ENCODE peak calls at places on chromosomes 2 and 18, in nine cellular contexts. M is neuronal stem cell; V is A549; I is mucosa of descending colon; W is upper lobe of right lung; U is CD8-positive, alpha-beta T cell; G is lung; L is bronchial epithelial cell; T is AG04449. R is an unnamed sample.
A peak's percentile ranks its signal among the peaks of the same experiment; 100 is the strongest.

GRCh38 chr2:170813611-170814550 is 2.8 kb upstream of the GAD1 start:
- DNase-seq in V (peak; percentile 22), W (no peak), M (peak; percentile 80), I (no peak), T (no peak), G (no peak), L (peak; percentile 28), U (no peak), R (peak; percentile 18)

GRCh38 chr2:122669627-122670026 is 914.2 kb downstream of the TSN start:
- DNase-seq in G (no peak), M (no peak), L (no peak), I (no peak), V (no peak), T (no peak), U (no peak), W (no peak), R (no peak)

GRCh38 chr2:47907097-47907781 is 941 bp upstream of the FBXO11 start:
- DNase-seq in V (peak; percentile 25), L (peak; percentile 29), T (no peak), G (no peak), M (no peak), U (no peak), I (no peak), W (no peak), R (no peak)

GRCh38 chr2:221999702-222000101 is 299.1 kb downstream of the PAX3 start:
- DNase-seq in U (no peak), V (no peak), W (no peak), M (no peak), I (no peak), L (peak; percentile 10), T (peak; percentile 9), G (no peak), R (peak; percentile 32)

GRCh38 chr2:207725815-207726578 is 14.6 kb downstream of the CCNYL1 start:
- DNase-seq in T (no peak), W (no peak), L (peak; percentile 38), U (no peak), M (no peak), V (peak; percentile 31), I (no peak), G (peak; percentile 61), R (no peak)

GRCh38 chr18:8084160-8084559 is 517.0 kb downstream of the PTPRM start:
- DNase-seq in W (no peak), G (no peak), M (peak; percentile 58), I (no peak), T (no peak), U (no peak), L (peak; percentile 48), V (peak; percentile 38), R (peak; percentile 20)

GRCh38 chr2:201130524-201131186 is 14.7 kb downstream of the CFLAR start:
- DNase-seq in V (peak; percentile 52), W (no peak), L (peak; percentile 99), G (no peak), T (no peak), U (no peak), I (no peak), M (no peak), R (peak; percentile 61)

GRCh38 chr18:49904871-49905555 is 91.7 kb upstream of the ACAA2 start:
- DNase-seq in L (peak; percentile 63), G (no peak), T (no peak), W (no peak), M (no peak), V (no peak), U (no peak), I (no peak), R (no peak)

GRCh38 chr2:116749994-116750393 is 1064.5 kb upstream of the DDX18 start:
- DNase-seq in T (no peak), L (no peak), W (no peak), I (no peak), M (no peak), U (no peak), V (no peak), G (no peak), R (no peak)

GRCh38 chr2:231526341-231527090 is 3.7 kb downstream of the NMUR1 start:
- DNase-seq in V (no peak), T (no peak), W (peak; percentile 55), U (no peak), L (no peak), G (no peak), I (no peak), M (no peak), R (no peak)

GRCh38 chr2:159124441-159124911 is 156.0 kb downstream of the TANC1 start:
- DNase-seq in L (peak; percentile 92), M (no peak), I (no peak), T (no peak), W (no peak), U (no peak), G (no peak), V (peak; percentile 63), R (peak; percentile 81)

GRCh38 chr2:217379807-217380206 is 519.9 kb upstream of the TNP1 start:
- DNase-seq in I (no peak), V (no peak), M (no peak), U (no peak), T (no peak), G (no peak), W (no peak), L (no peak), R (no peak)

GRCh38 chr2:42931147-42931817 is 138.9 kb upstream of the HAAO start:
- DNase-seq in U (no peak), I (no peak), V (peak; percentile 27), L (no peak), M (no peak), G (no peak), T (no peak), W (peak; percentile 29), R (no peak)

GRCh38 chr18:2651981-2652380 is 3.5 kb upstream of the SMCHD1 start:
- DNase-seq in L (peak; percentile 65), G (no peak), M (no peak), U (no peak), W (no peak), V (no peak), T (no peak), I (no peak), R (no peak)

GRCh38 chr2:237700583-237701032 is 73.2 kb downstream of the LRRFIP1 start:
- DNase-seq in G (no peak), T (no peak), I (peak; percentile 72), M (no peak), W (peak; percentile 67), U (peak; percentile 40), L (peak; percentile 60), V (no peak), R (peak; percentile 90)

GRCh38 chr2:37263839-37264238 is 32.4 kb downstream of the NDUFAF7 start:
- DNase-seq in G (no peak), L (no peak), M (no peak), T (no peak), U (no peak), I (no peak), V (no peak), W (no peak), R (no peak)

GRCh38 chr2:239464166-239465016 is 63.6 kb upstream of the HDAC4 start:
- DNase-seq in L (no peak), T (no peak), M (no peak), U (no peak), I (no peak), V (no peak), G (no peak), W (peak; percentile 63), R (no peak)

GRCh38 chr2:66843856-66844255 is 408.9 kb downstream of the MEIS1 start:
- DNase-seq in V (no peak), G (no peak), T (no peak), U (no peak), W (no peak), M (no peak), L (no peak), I (no peak), R (no peak)

GRCh38 chr2:127642706-127643697 is 3.0 kb upstream of the GPR17 start:
- DNase-seq in M (no peak), G (no peak), L (no peak), U (no peak), I (peak; percentile 49), V (no peak), W (no peak), T (no peak), R (no peak)

GRCh38 chr2:190636362-190636761 is 12.5 kb upstream of the NAB1 start:
- DNase-seq in M (no peak), V (peak; percentile 72), W (no peak), L (peak; percentile 90), T (no peak), I (no peak), U (no peak), G (no peak), R (no peak)
- H3K4me3 ChIP-seq in M (no peak overlapping the region), V (no peak overlapping the region), W (no peak overlapping the region), L (no peak overlapping the region), T (no peak overlapping the region), I (no peak overlapping the region), U (no peak overlapping the region), G (no peak overlapping the region), R (no peak overlapping the region)

DNA sequence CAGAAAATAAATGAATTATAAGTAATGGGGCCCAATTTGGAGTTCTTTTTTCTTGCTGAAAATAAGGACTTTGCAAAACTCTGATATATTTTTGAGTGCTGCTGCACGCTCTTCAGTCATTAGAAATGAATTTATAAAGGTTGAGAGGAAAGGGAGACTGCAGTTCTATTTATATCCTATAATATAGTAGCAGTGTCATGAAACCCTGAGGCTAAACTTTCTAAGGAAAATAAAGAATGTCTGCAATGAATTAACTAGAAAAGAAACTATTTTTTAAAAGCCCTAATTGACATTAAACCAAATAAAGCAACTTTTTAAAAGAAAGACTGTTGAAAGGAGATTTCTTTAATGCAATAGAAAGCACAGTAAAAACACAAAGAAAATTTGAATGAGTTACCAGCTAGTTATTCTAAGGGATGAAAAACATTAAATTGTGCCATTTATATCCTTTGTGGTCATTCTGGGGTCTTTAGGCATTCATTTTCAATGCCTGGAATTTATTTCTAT is 1072.8 kb upstream of the TMEFF2 start:
- DNase-seq in M (no peak), U (no peak), L (no peak), G (no peak), V (no peak), T (no peak), I (no peak), W (no peak), R (no peak)
- H3K4me3 ChIP-seq in M (no peak overlapping the region), U (no peak overlapping the region), L (no peak overlapping the region), G (no peak overlapping the region), V (no peak overlapping the region), T (no peak overlapping the region), I (no peak overlapping the region), W (no peak overlapping the region), R (no peak overlapping the region)

GRCh38 chr2:102251849-102252203 is 59.5 kb upstream of the IL1RL1 start:
- DNase-seq in G (no peak), W (no peak), I (no peak), V (no peak), U (no peak), M (no peak), L (no peak), T (no peak), R (no peak)
- H3K4me3 ChIP-seq in G (no peak overlapping the region), W (no peak overlapping the region), I (no peak overlapping the region), V (no peak overlapping the region), U (no peak overlapping the region), M (no peak overlapping the region), L (no peak overlapping the region), T (no peak overlapping the region), R (no peak overlapping the region)

DNA sequence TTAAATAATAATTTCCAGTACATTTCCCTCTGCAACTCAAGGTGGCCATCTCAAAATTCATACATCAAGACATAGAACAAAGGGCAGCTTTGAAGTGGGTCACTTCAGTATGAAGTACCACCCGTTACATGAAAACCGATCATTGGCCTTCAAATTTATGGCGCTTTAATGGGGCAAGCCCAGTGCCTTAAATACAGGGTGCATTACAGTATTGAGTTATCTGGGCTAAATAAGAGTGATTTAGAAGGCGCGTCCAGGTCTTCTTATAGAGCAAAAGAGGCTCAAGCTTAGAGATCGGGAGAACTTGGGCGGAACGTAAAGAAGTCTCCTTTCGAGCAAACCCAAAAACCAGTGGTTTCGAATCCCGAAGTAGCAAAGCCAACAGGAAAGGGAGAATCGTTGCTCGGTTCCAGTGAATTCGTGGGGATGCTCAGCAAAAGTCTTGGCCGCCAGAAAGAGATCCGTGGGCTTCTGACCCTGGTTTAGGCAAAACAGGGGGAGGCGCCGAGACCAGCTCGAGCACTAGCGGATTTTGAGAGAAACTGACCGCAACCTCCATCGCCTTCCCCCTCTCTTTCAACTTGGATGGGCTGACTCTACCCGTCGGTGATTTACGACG is 7.2 kb downstream of the HOXD3 start:
- DNase-seq in G (no peak), L (no peak), T (no peak), I (no peak), W (no peak), V (no peak), M (no peak), U (no peak), R (no peak)
- H3K4me3 ChIP-seq in G (no peak overlapping the region), L (no peak overlapping the region), T (no peak overlapping the region), I (no peak overlapping the region), W (no peak overlapping the region), V (no peak overlapping the region), M (no peak overlapping the region), U (no peak overlapping the region), R (no peak overlapping the region)

R was measured in skeletal muscle cell.